ENCODE peak calls at places on chromosomes 16 and 17, in seven cellular contexts. G, L, P, F, B, U and R are unnamed samples.

GRCh38 chr17:57422574-57423164 is 166.3 kb downstream of the MSI2 start:
- DNase-seq in B (peak), F (no peak), U (no peak), L (no peak), P (no peak), G (peak), R (peak)

GRCh38 chr17:9224485-9224884 is 203.2 kb downstream of the NTN1 start:
- DNase-seq in B (no peak), P (peak), G (no peak), U (no peak), F (no peak), L (no peak), R (no peak)

GRCh38 chr17:67262420-67262819 is 17.4 kb upstream of the HELZ start:
- DNase-seq in G (no peak), L (no peak), U (no peak), P (no peak), F (no peak), B (no peak), R (no peak)

GRCh38 chr16:89406277-89406888 is 84.0 kb downstream of the ANKRD11 start:
- DNase-seq in F (no peak), L (no peak), B (peak), P (no peak), U (no peak), G (no peak), R (no peak)

GRCh38 chr16:3769013-3769412 is 51.7 kb upstream of the TRAP1 start:
- DNase-seq in P (no peak), L (no peak), G (no peak), U (no peak), B (no peak), F (no peak), R (no peak)

GRCh38 chr17:21218101-21218500 is 4.1 kb upstream of the TMEM11 start:
- DNase-seq in B (peak), U (no peak), F (no peak), P (no peak), L (peak), G (no peak), R (peak)

GRCh38 chr16:89185062-89185751 is 13.7 kb downstream of the CDH15 start:
- DNase-seq in U (no peak), B (peak), G (no peak), L (no peak), F (no peak), P (peak), R (no peak)

GRCh38 chr17:8506145-8506544 is 70.5 kb downstream of the NDEL1 start:
- DNase-seq in G (no peak), U (no peak), B (no peak), L (no peak), F (no peak), P (no peak), R (no peak)

GRCh38 chr17:2948721-2949468 is 114.5 kb downstream of the OR1D5 start:
- DNase-seq in P (no peak), L (no peak), F (no peak), G (no peak), B (no peak), U (no peak), R (no peak)

GRCh38 chr17:44781553-44782348 is 23.0 kb downstream of the ADAM11 start:
- DNase-seq in U (no peak), F (no peak), B (no peak), G (no peak), P (no peak), L (no peak), R (peak)

GRCh38 chr17:58192612-58193011 is at the start of gene EPX:
- DNase-seq in F (no peak), P (no peak), L (no peak), U (no peak), G (no peak), B (no peak), R (no peak)

GRCh38 chr17:71765437-71765836 is 355.4 kb upstream of the SOX9 start:
- DNase-seq in B (peak), L (peak), U (no peak), P (no peak), F (no peak), G (peak), R (no peak)

GRCh38 chr17:17840751-17841591 is 4.2 kb upstream of the SREBF1 start:
- DNase-seq in F (peak), B (peak), L (no peak), G (peak), P (no peak), U (no peak), R (no peak)

GRCh38 chr16:24146523-24146922 is 109.6 kb upstream of the CACNG3 start:
- DNase-seq in B (no peak), L (no peak), P (no peak), G (peak), F (no peak), U (no peak), R (peak)

GRCh38 chr17:77242118-77242800 is 101.5 kb downstream of the SEC14L1 start:
- DNase-seq in P (peak), U (no peak), G (no peak), F (no peak), L (no peak), B (no peak), R (no peak)

GRCh38 chr17:75823257-75824041 is 20.8 kb downstream of the UNC13D start:
- DNase-seq in B (no peak), P (peak), L (no peak), U (no peak), F (no peak), G (no peak), R (no peak)

GRCh38 chr16:90041896-90042473 is 22.7 kb upstream of the DBNDD1 start:
- DNase-seq in G (no peak), F (no peak), B (no peak), P (peak), L (no peak), U (no peak), R (no peak)